ENCODE peak calls at places on chromosomes 3 and 15, in five cellular contexts. P, J, T, Z and S are unnamed samples. For H3K4me1, the result is how much of the 10 kb centered on the place peaks cover.

GRCh38 chr3:143192193-143192592 is 72.6 kb downstream of the CHST2 start:
- DNase-seq in P (no peak), T (no peak), Z (no peak), J (no peak), S (no peak)

GRCh38 chr3:72776-73175 is 123.8 kb upstream of the CHL1 start:
- DNase-seq in Z (no peak), J (no peak), T (no peak), P (no peak), S (no peak)

GRCh38 chr15:42385206-42385979 is 26.1 kb downstream of the CAPN3 start:
- DNase-seq in T (peak), J (peak), Z (no peak), P (peak), S (peak)

GRCh38 chr15:79193157-79193948 is 89.2 kb upstream of the ANKRD34C start:
- DNase-seq in T (no peak), Z (no peak), J (no peak), P (no peak), S (no peak)

GRCh38 chr3:16633948-16634347 is 28.7 kb upstream of the DAZL start:
- DNase-seq in P (no peak), T (no peak), Z (peak), J (no peak), S (no peak)

GRCh38 chr3:13479332-13479581 is 849 bp upstream of the HDAC11 start:
- DNase-seq in J (peak), T (no peak), Z (no peak), P (no peak), S (peak)

GRCh38 chr15:52658955-52659354 is 20.2 kb downstream of the ATOSA start:
- DNase-seq in J (no peak), Z (peak), T (no peak), P (no peak), S (no peak)

GRCh38 chr3:23761440-23761896 is 44.3 kb upstream of the UBE2E1 start:
- DNase-seq in Z (peak), P (no peak), J (peak), T (peak), S (peak)

GRCh38 chr3:165206454-165207266 is 10.5 kb upstream of the SLITRK3 start:
- DNase-seq in J (peak), Z (no peak), P (peak), T (peak), S (peak)

GRCh38 chr3:34011171-34012101 is 213.0 kb downstream of the PDCD6IP start:
- DNase-seq in Z (no peak), J (peak), P (peak), T (peak), S (no peak)

GRCh38 chr3:150775001-150775599 is 12.1 kb upstream of the SIAH2 start:
- DNase-seq in J (no peak), Z (no peak), P (no peak), T (no peak), S (no peak)

GRCh38 chr15:50262533-50262932 is 3.0 kb downstream of the HDC start:
- DNase-seq in J (no peak), T (no peak), Z (no peak), P (no peak), S (no peak)

GRCh38 chr15:70033529-70034140 is 64.1 kb downstream of the TLE3 start:
- DNase-seq in P (no peak), Z (no peak), J (no peak), T (no peak), S (no peak)

GRCh38 chr15:50563756-50564155 is 17.3 kb upstream of the USP50 start:
- DNase-seq in P (no peak), Z (no peak), T (no peak), J (no peak), S (no peak)

GRCh38 chr15:99729920-99730319 is 3.3 kb downstream of the LYSMD4 start:
- DNase-seq in Z (no peak), T (no peak), P (peak), J (no peak), S (peak)

GRCh38 chr3:141352262-141352984 is 15.9 kb upstream of the ZBTB38 start:
- DNase-seq in J (no peak), T (no peak), Z (no peak), P (no peak), S (no peak)

GRCh38 chr3:141354517-141354916 is 13.8 kb upstream of the ZBTB38 start:
- DNase-seq in T (no peak), Z (no peak), P (no peak), J (no peak), S (no peak)

GRCh38 chr3:141355242-141355641 is 13.1 kb upstream of the ZBTB38 start:
- DNase-seq in P (no peak), Z (no peak), T (no peak), J (no peak), S (no peak)

GRCh38 chr3:141349711-141350110 is 18.6 kb upstream of the ZBTB38 start:
- DNase-seq in T (no peak), Z (no peak), J (no peak), P (no peak), S (no peak)

GRCh38 chr3:141353652-141354495 is 14.4 kb upstream of the ZBTB38 start:
- DNase-seq in T (no peak), Z (no peak), J (no peak), P (no peak), S (no peak)
- H3K4me1 ChIP-seq in T (under half), Z (under half), J (under half), P (under half), S (under half)

GRCh38 chr15:95210436-95210981 is 979.1 kb downstream of the MCTP2 start:
- DNase-seq in P (no peak), T (no peak), Z (no peak), J (no peak), S (no peak)

GRCh38 chr15:95202569-95203349 is 971.4 kb downstream of the MCTP2 start:
- DNase-seq in P (no peak), Z (no peak), T (no peak), J (no peak), S (no peak)

GRCh38 chr15:95208071-95208470 is 976.7 kb downstream of the MCTP2 start:
- DNase-seq in J (no peak), P (no peak), Z (no peak), T (no peak), S (no peak)

GRCh38 chr15:95208988-95209387 is 977.6 kb downstream of the MCTP2 start:
- DNase-seq in T (no peak), J (no peak), P (no peak), Z (no peak), S (no peak)

DNA sequence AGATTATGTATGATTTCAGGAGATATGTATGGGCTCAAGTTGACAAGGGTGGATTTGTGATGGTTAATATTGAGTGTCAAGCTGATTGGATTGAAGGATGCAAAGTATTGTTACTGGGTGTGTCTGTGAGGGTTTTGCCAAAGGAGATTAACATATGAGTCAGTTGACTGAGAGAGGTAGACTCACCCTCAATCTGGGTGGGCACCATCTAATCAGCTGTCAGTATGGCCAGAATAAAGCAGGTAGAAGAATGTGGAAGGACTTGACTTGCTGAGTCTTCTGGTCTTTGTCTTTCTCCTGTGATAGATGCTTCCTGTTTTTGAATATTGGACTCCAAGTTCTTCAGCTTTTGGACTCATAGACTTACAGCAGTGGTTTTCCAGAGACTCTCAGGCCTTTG is 973.7 kb downstream of the MCTP2 start:
- DNase-seq in J (no peak), Z (no peak), T (no peak), P (no peak), S (no peak)
- TF ChIP-seq REST in J (no peak), Z (no peak), T (no peak), P (no peak), S (no peak)

GRCh38 chr3:46058981-46059380 is 31.7 kb upstream of the XCR1 start:
- DNase-seq in J (no peak), Z (no peak), T (no peak), P (no peak), S (no peak)

GRCh38 chr3:46059432-46059831 is 32.1 kb upstream of the XCR1 start:
- DNase-seq in T (no peak), Z (peak), J (no peak), P (no peak), S (no peak)

GRCh38 chr3:46061108-46061507 is 33.8 kb upstream of the XCR1 start:
- DNase-seq in J (no peak), P (no peak), Z (no peak), T (no peak), S (no peak)

GRCh38 chr3:46062679-46063078 is 35.4 kb upstream of the XCR1 start:
- DNase-seq in Z (no peak), P (no peak), J (no peak), T (no peak), S (no peak)

DNA sequence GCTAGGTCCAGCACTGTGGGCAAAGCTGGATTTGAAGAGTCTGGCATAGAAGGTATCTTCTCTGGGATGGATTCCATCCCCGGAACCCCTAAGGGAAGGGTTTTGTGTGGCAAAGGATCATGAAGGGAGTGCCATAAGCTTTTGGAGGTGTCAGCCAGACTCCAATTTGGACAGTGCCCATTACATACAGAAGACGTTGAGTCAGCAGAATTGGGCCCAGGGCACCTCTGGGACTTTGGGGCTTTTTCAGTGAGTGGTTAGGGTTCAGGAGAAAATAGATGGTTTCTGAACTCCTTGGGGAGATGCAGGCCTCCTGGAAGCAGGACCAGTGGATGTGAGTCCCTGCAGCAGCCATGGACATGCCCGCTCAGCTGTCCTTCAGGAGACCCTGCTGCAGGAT is 34.6 kb upstream of the XCR1 start:
- DNase-seq in J (no peak), Z (no peak), P (no peak), T (no peak), S (no peak)
- H3K4me1 ChIP-seq in J (under half), Z (under half), P (under half), T (under half), S (under half)

GRCh38 chr3:76570436-76571057 is 469.4 kb upstream of the ROBO2 start:
- DNase-seq in P (no peak), T (no peak), J (no peak), Z (no peak), S (peak)
- TF ChIP-seq REST in P (no peak), T (no peak), J (no peak), Z (no peak), S (no peak)

GRCh38 chr3:62604746-62605351 is 231.5 kb upstream of the FEZF2 start:
- DNase-seq in J (no peak), Z (no peak), P (no peak), T (no peak), S (no peak)

GRCh38 chr3:62601238-62601856 is 228.0 kb upstream of the FEZF2 start:
- DNase-seq in J (no peak), P (no peak), Z (no peak), T (no peak), S (no peak)

GRCh38 chr3:62605413-62606068 is 232.2 kb upstream of the FEZF2 start:
- DNase-seq in J (no peak), Z (no peak), P (no peak), T (no peak), S (no peak)

GRCh38 chr3:62604301-62604700 is 231.0 kb upstream of the FEZF2 start:
- DNase-seq in T (no peak), J (peak), Z (no peak), P (peak), S (no peak)

GRCh38 chr3:62602987-62603386 is 229.6 kb upstream of the FEZF2 start:
- DNase-seq in P (no peak), Z (no peak), J (no peak), T (no peak), S (no peak)
- H3K4me1 ChIP-seq in P (under half), Z (under half), J (under half), T (under half), S (under half)

DNA sequence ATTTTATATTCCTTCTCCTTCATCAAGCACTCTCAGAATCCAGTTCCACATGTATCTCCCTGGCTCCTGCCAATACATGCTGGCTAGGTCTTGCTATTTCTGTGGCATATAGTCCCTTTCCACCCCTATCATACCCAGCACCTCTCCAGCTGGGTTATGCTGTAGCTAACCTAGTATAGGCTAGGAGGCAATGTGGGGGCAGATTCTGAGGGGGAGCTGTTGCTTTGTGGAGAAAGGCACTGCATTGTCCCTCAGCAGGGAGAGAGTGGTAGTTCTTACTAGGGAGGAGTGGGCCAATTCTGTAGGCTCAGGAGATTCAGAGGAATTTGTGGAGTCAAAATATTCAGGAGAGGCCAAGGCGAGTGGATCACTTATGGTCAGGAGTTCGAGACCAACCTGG is 39.4 kb upstream of the UBL7 start:
- DNase-seq in P (no peak), Z (no peak), T (no peak), J (no peak), S (peak)
- TF ChIP-seq REST in P (no peak), Z (no peak), T (no peak), J (no peak), S (no peak)

GRCh38 chr15:40065166-40065565 is 26.2 kb upstream of the SRP14 start:
- DNase-seq in Z (no peak), P (no peak), T (no peak), J (no peak), S (no peak)

GRCh38 chr15:40067921-40068624 is 29.1 kb upstream of the SRP14 start:
- DNase-seq in P (no peak), J (no peak), Z (no peak), T (no peak), S (no peak)

GRCh38 chr15:40064231-40064894 is 25.4 kb upstream of the SRP14 start:
- DNase-seq in T (no peak), Z (no peak), J (no peak), P (peak), S (peak)

GRCh38 chr15:40069178-40070165 is 30.5 kb upstream of the SRP14 start:
- DNase-seq in Z (no peak), P (peak), T (peak), J (peak), S (peak)

DNA sequence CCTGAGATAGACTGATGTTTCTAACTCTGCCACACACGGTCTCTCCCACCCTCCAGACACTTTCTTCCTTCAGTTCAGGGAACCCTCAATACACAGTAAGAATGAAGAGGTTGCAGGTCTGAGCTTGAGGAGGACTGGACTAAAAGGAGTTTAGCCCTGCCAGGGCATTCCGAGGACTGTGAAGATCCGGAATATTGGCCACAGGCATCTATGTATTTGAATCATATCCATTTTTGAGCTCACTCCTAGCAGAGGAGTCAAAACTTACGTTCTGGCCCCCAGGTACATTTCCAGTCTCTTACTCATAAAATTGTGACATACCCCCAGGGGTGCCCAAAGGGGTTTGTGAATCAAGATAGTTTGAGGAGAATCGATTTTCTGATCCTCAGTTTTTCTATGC is 27.6 kb upstream of the SRP14 start:
- DNase-seq in P (no peak), J (no peak), Z (no peak), T (no peak), S (no peak)
- H3K4me1 ChIP-seq in P (under half), J (half or more), Z (half or more), T (under half), S (under half)